ENCODE peak calls at places on chromosome 4, in seven cellular contexts. L, C, P, I, E, G and R are unnamed samples. For H3K9me3, the result is how much of the 10 kb centered on the place peaks cover.

GRCh38 chr4:17324431-17324830 is 187.5 kb downstream of the QDPR start:
- DNase-seq in L (no peak), C (peak), P (no peak), I (no peak), E (peak), G (peak), R (peak)

GRCh38 chr4:104615926-104616325 is 121.2 kb upstream of the CXXC4 start:
- DNase-seq in L (no peak), C (no peak), P (no peak), I (no peak), E (no peak), G (peak), R (no peak)

GRCh38 chr4:2792711-2793577 is at the start of gene SH3BP2:
- DNase-seq in L (peak), C (peak), P (peak), I (peak), E (peak), G (peak), R (peak)

GRCh38 chr4:1900087-1900433 is 28.9 kb downstream of the NSD2 start:
- DNase-seq in L (no peak), C (no peak), P (no peak), I (no peak), E (no peak), G (no peak), R (no peak)

GRCh38 chr4:14856927-14857220 is 145.4 kb upstream of the CPEB2 start:
- DNase-seq in L (no peak), C (no peak), P (no peak), I (no peak), E (no peak), G (no peak), R (no peak)

GRCh38 chr4:38013461-38014366 is 53.5 kb downstream of the PTTG2 start:
- DNase-seq in L (peak), C (no peak), P (peak), I (no peak), E (peak), G (no peak), R (no peak)

GRCh38 chr4:156832886-156833285 is 138.7 kb downstream of the PDGFC start:
- DNase-seq in L (no peak), C (no peak), P (no peak), I (no peak), E (no peak), G (no peak), R (no peak)

GRCh38 chr4:163612762-163613161 is 118.3 kb downstream of the TMA16 start:
- DNase-seq in L (no peak), C (no peak), P (no peak), I (no peak), E (no peak), G (no peak), R (no peak)

GRCh38 chr4:141711211-141711610 is 74.8 kb downstream of the IL15 start:
- DNase-seq in L (no peak), C (no peak), P (no peak), I (no peak), E (peak), G (no peak), R (no peak)

GRCh38 chr4:7183161-7183560 is 9.2 kb upstream of the SORCS2 start:
- DNase-seq in L (no peak), C (no peak), P (no peak), I (no peak), E (no peak), G (peak), R (no peak)

GRCh38 chr4:118175506-118175905 is 141.2 kb downstream of the NDST3 start:
- DNase-seq in L (no peak), C (no peak), P (no peak), I (no peak), E (no peak), G (peak), R (peak)

GRCh38 chr4:24772061-24772705 is 23.2 kb upstream of the SOD3 start:
- DNase-seq in L (no peak), C (no peak), P (no peak), I (no peak), E (no peak), G (no peak), R (no peak)

GRCh38 chr4:89482248-89482647 is 174.6 kb upstream of the GPRIN3 start:
- DNase-seq in L (no peak), C (no peak), P (no peak), I (no peak), E (peak), G (peak), R (no peak)

GRCh38 chr4:47383829-47384427 is 79.6 kb downstream of the COMMD8 start:
- DNase-seq in L (no peak), C (no peak), P (no peak), I (no peak), E (peak), G (no peak), R (peak)

GRCh38 chr4:154390324-154390723 is 101.3 kb downstream of the DCHS2 start:
- DNase-seq in L (no peak), C (no peak), P (no peak), I (no peak), E (no peak), G (no peak), R (no peak)

GRCh38 chr4:31411606-31412005 is 691.4 kb downstream of the PCDH7 start:
- DNase-seq in L (no peak), C (no peak), P (no peak), I (no peak), E (peak), G (no peak), R (no peak)

GRCh38 chr4:152500798-152501434 is 35.0 kb downstream of the FBXW7 start:
- DNase-seq in L (no peak), C (peak), P (no peak), I (no peak), E (peak), G (peak), R (peak)

GRCh38 chr4:121155893-121156292 is 8.2 kb downstream of the TNIP3 start:
- DNase-seq in L (no peak), C (no peak), P (no peak), I (no peak), E (peak), G (no peak), R (peak)

GRCh38 chr4:109848501-109848900 is 594 bp downstream of the LRIT3 start:
- DNase-seq in L (no peak), C (no peak), P (no peak), I (no peak), E (no peak), G (no peak), R (no peak)

GRCh38 chr4:11480683-11481082 is 52.0 kb upstream of the HS3ST1 start:
- DNase-seq in L (no peak), C (no peak), P (no peak), I (peak), E (peak), G (no peak), R (no peak)

GRCh38 chr4:6199344-6199921 is 916 bp downstream of the JAKMIP1 start:
- DNase-seq in L (no peak), C (no peak), P (no peak), I (no peak), E (no peak), G (no peak), R (no peak)

GRCh38 chr4:168708108-168708507 is 211.3 kb downstream of the PALLD start:
- DNase-seq in L (no peak), C (no peak), P (no peak), I (no peak), E (peak), G (no peak), R (no peak)

GRCh38 chr4:1643971-1644735 is 40.0 kb downstream of the FAM53A start:
- DNase-seq in L (no peak), C (no peak), P (peak), I (no peak), E (no peak), G (no peak), R (no peak)

GRCh38 chr4:95431678-95432077 is 117.1 kb downstream of the UNC5C start:
- DNase-seq in L (no peak), C (no peak), P (no peak), I (no peak), E (no peak), G (no peak), R (no peak)

GRCh38 chr4:84496356-84497219 is 2.5 kb downstream of the NKX6-1 start:
- DNase-seq in L (no peak), C (no peak), P (no peak), I (no peak), E (no peak), G (peak), R (no peak)

GRCh38 chr4:1851575-1852415 is 4.2 kb downstream of the LETM1 start:
- DNase-seq in L (no peak), C (no peak), P (no peak), I (no peak), E (no peak), G (no peak), R (no peak)

GRCh38 chr4:48339642-48340041 is 1.7 kb upstream of the SLAIN2 start:
- DNase-seq in L (no peak), C (no peak), P (no peak), I (no peak), E (no peak), G (no peak), R (no peak)

GRCh38 chr4:183173580-183174526 is 74.8 kb downstream of the WWC2 start:
- DNase-seq in L (no peak), C (no peak), P (no peak), I (no peak), E (no peak), G (peak), R (peak)

GRCh38 chr4:109334129-109334528 is 31.7 kb upstream of the COL25A1 start:
- DNase-seq in L (no peak), C (no peak), P (no peak), I (no peak), E (no peak), G (no peak), R (no peak)

GRCh38 chr4:122821097-122821496 is 5.5 kb upstream of the FGF2 start:
- DNase-seq in L (no peak), C (no peak), P (no peak), I (no peak), E (no peak), G (no peak), R (no peak)

GRCh38 chr4:138611721-138612120 is 369.6 kb upstream of the SLC7A11 start:
- DNase-seq in L (no peak), C (no peak), P (no peak), I (no peak), E (no peak), G (no peak), R (no peak)

GRCh38 chr4:22491939-22492338 is 23.9 kb downstream of the ADGRA3 start:
- DNase-seq in L (no peak), C (no peak), P (no peak), I (no peak), E (no peak), G (no peak), R (no peak)

GRCh38 chr4:16085822-16086221 is 2.0 kb upstream of the PROM1 start:
- DNase-seq in L (no peak), C (no peak), P (no peak), I (no peak), E (no peak), G (peak), R (no peak)

GRCh38 chr4:41692717-41693345 is 55.7 kb downstream of the PHOX2B start:
- DNase-seq in L (peak), C (peak), P (peak), I (peak), E (peak), G (peak), R (peak)

GRCh38 chr4:40831462-40831861 is 81.7 kb downstream of the NSUN7 start:
- DNase-seq in L (no peak), C (no peak), P (no peak), I (no peak), E (no peak), G (no peak), R (no peak)

GRCh38 chr4:145098675-145099037 is 545 bp downstream of the ABCE1 start:
- DNase-seq in L (no peak), C (peak), P (no peak), I (no peak), E (peak), G (no peak), R (no peak)

GRCh38 chr4:139913398-139913990 is 240.5 kb downstream of the MAML3 start:
- DNase-seq in L (no peak), C (peak), P (peak), I (no peak), E (no peak), G (no peak), R (no peak)

GRCh38 chr4:161336016-161336415 is 827.8 kb downstream of the FSTL5 start:
- DNase-seq in L (no peak), C (no peak), P (no peak), I (no peak), E (no peak), G (no peak), R (no peak)
- H3K9me3 ChIP-seq in L (under half), C (under half), P (under half), I (under half), E (under half), G (under half), R (under half)

DNA sequence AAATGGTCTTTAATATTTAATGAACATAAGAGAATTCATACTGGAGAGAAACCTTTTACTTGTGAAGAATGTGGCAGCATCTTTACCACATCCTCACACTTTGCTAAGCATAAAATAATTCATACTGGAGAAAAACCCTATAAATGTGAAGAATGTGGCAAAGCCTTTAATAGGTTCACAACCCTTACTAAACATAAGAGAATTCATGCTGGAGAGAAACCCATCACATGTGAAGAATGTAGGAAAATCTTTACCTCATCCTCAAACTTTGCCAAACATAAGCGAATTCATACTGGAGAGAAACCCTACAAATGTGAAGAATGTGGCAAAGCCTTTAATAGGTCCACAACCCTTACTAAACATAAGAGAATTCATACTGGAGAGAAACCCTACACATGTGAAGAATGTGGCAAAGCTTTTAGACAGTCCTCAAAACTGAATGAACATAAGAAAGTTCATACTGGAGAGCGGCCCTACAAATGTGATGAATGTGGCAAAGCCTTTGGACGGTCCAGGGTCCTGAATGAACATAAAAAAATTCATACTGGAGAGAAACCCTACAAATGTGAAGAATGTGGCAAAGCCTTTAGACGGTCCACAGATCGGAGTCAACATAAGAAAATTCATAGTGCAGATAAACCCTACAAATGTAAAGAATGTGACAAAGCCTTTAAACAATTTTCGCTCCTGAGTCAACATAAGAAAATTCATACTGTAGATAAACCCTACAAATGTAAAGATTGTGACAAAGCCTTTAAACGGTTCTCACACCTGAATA is 35.6 kb downstream of the ZNF141 start:
- DNase-seq in L (no peak), C (no peak), P (no peak), I (no peak), E (no peak), G (no peak), R (no peak)
- H3K9me3 ChIP-seq in L (half or more), C (under half), P (under half), I (half or more), E (half or more), G (half or more), R (under half)

DNA sequence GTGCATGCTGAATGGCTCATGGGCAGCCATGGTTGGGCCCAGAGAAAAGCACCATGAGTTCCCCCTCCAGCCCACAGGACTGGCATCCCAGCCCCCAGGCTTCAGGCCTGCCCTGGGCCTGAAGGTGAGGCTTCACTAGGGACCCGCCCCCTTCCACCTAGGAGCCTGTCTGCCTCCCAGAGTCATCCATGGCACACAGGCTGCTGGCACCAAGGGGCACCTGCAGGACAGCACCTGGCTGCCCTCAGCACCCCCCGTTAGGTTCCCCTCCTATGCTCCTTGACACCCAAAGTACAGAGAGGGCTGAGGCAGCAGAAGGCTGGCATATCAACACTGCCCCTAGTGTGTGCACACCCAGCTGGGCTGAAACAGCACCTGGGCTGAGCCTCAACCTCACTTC is 566.7 kb upstream of the PCDH7 start:
- DNase-seq in L (no peak), C (no peak), P (no peak), I (no peak), E (no peak), G (no peak), R (no peak)
- H3K9me3 ChIP-seq in L (under half), C (under half), P (under half), I (under half), E (under half), G (under half), R (under half)

GRCh38 chr4:98935633-98936032 is 6.7 kb upstream of the EIF4E start:
- DNase-seq in L (no peak), C (no peak), P (no peak), I (no peak), E (no peak), G (no peak), R (no peak)
- H3K9me3 ChIP-seq in L (under half), C (under half), P (under half), I (under half), E (under half), G (under half), R (under half)